ENCODE peak calls at places on chromosomes 2 and 18, in eight cellular contexts. One of them, this sample, is unnamed. For H3K36me3, the result is how much of the 10 kb centered on the place peaks cover.

GRCh38 chr2:112714836-112715631 is 5.8 kb upstream of the NT5DC4 start:
- DNase-seq in mesendoderm: no peak
- DNase-seq in WERI-Rb-1: no peak
- DNase-seq in GM23338: no peak
- DNase-seq in sigmoid colon: no peak
- DNase-seq in PC-9: peak
- DNase-seq in right lobe of liver: no peak
- DNase-seq in CD8-positive, alpha-beta memory T cell: no peak
- DNase-seq in this sample: no peak

GRCh38 chr2:19868705-19869550 is 32.9 kb downstream of the TTC32 start:
- DNase-seq in mesendoderm: peak
- DNase-seq in WERI-Rb-1: no peak
- DNase-seq in PC-9: no peak
- DNase-seq in GM23338: peak
- DNase-seq in sigmoid colon: peak
- DNase-seq in right lobe of liver: no peak
- DNase-seq in CD8-positive, alpha-beta memory T cell: peak
- DNase-seq in this sample: peak

GRCh38 chr18:37565138-37565984 is at the start of gene CELF4:
- DNase-seq in sigmoid colon: peak
- DNase-seq in GM23338: peak
- DNase-seq in WERI-Rb-1: peak
- DNase-seq in mesendoderm: peak
- DNase-seq in PC-9: no peak
- DNase-seq in right lobe of liver: no peak
- DNase-seq in CD8-positive, alpha-beta memory T cell: no peak
- DNase-seq in this sample: no peak

GRCh38 chr18:78105611-78106010 is 856.0 kb downstream of the GALR1 start:
- DNase-seq in CD8-positive, alpha-beta memory T cell: no peak
- DNase-seq in sigmoid colon: no peak
- DNase-seq in WERI-Rb-1: no peak
- DNase-seq in mesendoderm: no peak
- DNase-seq in GM23338: no peak
- DNase-seq in PC-9: no peak
- DNase-seq in right lobe of liver: no peak
- DNase-seq in this sample: peak

GRCh38 chr2:118530976-118531375 is 316.5 kb downstream of the EN1 start:
- DNase-seq in PC-9: no peak
- DNase-seq in right lobe of liver: no peak
- DNase-seq in GM23338: no peak
- DNase-seq in mesendoderm: peak
- DNase-seq in sigmoid colon: no peak
- DNase-seq in WERI-Rb-1: no peak
- DNase-seq in CD8-positive, alpha-beta memory T cell: no peak
- DNase-seq in this sample: no peak

GRCh38 chr2:109264595-109265328 is 135.8 kb downstream of the SH3RF3 start:
- DNase-seq in PC-9: no peak
- DNase-seq in sigmoid colon: peak
- DNase-seq in GM23338: no peak
- DNase-seq in mesendoderm: no peak
- DNase-seq in WERI-Rb-1: peak
- DNase-seq in CD8-positive, alpha-beta memory T cell: no peak
- DNase-seq in right lobe of liver: no peak
- DNase-seq in this sample: peak

GRCh38 chr2:53286336-53286735 is 481.3 kb upstream of the CHAC2 start:
- DNase-seq in right lobe of liver: no peak
- DNase-seq in CD8-positive, alpha-beta memory T cell: no peak
- DNase-seq in GM23338: no peak
- DNase-seq in PC-9: no peak
- DNase-seq in sigmoid colon: no peak
- DNase-seq in mesendoderm: no peak
- DNase-seq in WERI-Rb-1: no peak
- DNase-seq in this sample: no peak

GRCh38 chr2:185208261-185208660 is 530.3 kb upstream of the FSIP2 start:
- DNase-seq in sigmoid colon: no peak
- DNase-seq in mesendoderm: peak
- DNase-seq in GM23338: peak
- DNase-seq in right lobe of liver: no peak
- DNase-seq in WERI-Rb-1: peak
- DNase-seq in PC-9: peak
- DNase-seq in CD8-positive, alpha-beta memory T cell: no peak
- DNase-seq in this sample: peak

GRCh38 chr2:223586261-223586660 is 15.9 kb downstream of the SCG2 start:
- DNase-seq in PC-9: no peak
- DNase-seq in sigmoid colon: no peak
- DNase-seq in right lobe of liver: no peak
- DNase-seq in WERI-Rb-1: no peak
- DNase-seq in CD8-positive, alpha-beta memory T cell: no peak
- DNase-seq in GM23338: no peak
- DNase-seq in mesendoderm: no peak
- DNase-seq in this sample: no peak

GRCh38 chr18:13661051-13661778 is 65.1 kb downstream of the FAM210A start:
- DNase-seq in right lobe of liver: no peak
- DNase-seq in GM23338: no peak
- DNase-seq in CD8-positive, alpha-beta memory T cell: no peak
- DNase-seq in PC-9: no peak
- DNase-seq in WERI-Rb-1: no peak
- DNase-seq in mesendoderm: no peak
- DNase-seq in sigmoid colon: no peak
- DNase-seq in this sample: no peak

GRCh38 chr2:4516362-4516761 is 813.0 kb downstream of the DCDC2C start:
- DNase-seq in mesendoderm: no peak
- DNase-seq in PC-9: no peak
- DNase-seq in GM23338: no peak
- DNase-seq in CD8-positive, alpha-beta memory T cell: no peak
- DNase-seq in sigmoid colon: no peak
- DNase-seq in WERI-Rb-1: no peak
- DNase-seq in right lobe of liver: no peak
- DNase-seq in this sample: no peak

GRCh38 chr2:6954586-6954985 is 37.4 kb downstream of the RNF144A start:
- DNase-seq in mesendoderm: no peak
- DNase-seq in sigmoid colon: no peak
- DNase-seq in WERI-Rb-1: no peak
- DNase-seq in GM23338: no peak
- DNase-seq in PC-9: no peak
- DNase-seq in CD8-positive, alpha-beta memory T cell: no peak
- DNase-seq in right lobe of liver: no peak
- DNase-seq in this sample: no peak
- H3K36me3 ChIP-seq in mesendoderm: under half
- H3K36me3 ChIP-seq in sigmoid colon: under half
- H3K36me3 ChIP-seq in WERI-Rb-1: under half
- H3K36me3 ChIP-seq in GM23338: under half
- H3K36me3 ChIP-seq in PC-9: under half
- H3K36me3 ChIP-seq in CD8-positive, alpha-beta memory T cell: under half
- H3K36me3 ChIP-seq in right lobe of liver: under half
- H3K36me3 ChIP-seq in this sample: under half

DNA sequence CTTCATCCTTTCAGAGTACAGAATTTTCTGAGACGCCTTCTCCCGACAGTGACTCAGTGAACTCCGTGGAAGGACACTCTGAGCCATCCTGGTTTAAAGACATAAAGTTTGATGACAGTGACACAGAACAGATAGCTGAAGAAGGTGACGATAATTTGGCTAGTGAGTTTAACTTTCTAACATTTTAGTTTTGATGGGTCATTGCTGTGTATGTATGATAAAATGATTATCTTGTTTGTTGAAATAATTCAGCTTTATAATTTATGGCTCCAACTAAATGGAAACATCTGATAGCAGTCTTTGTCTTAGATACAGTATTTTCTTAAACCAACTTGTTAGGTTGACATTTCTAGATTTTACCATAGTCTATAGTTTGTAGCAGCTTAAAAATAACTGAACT is 38.1 kb downstream of the PIKFYVE start:
- DNase-seq in PC-9: no peak
- DNase-seq in GM23338: no peak
- DNase-seq in CD8-positive, alpha-beta memory T cell: no peak
- DNase-seq in WERI-Rb-1: no peak
- DNase-seq in right lobe of liver: no peak
- DNase-seq in sigmoid colon: no peak
- DNase-seq in mesendoderm: no peak
- DNase-seq in this sample: no peak
- H3K36me3 ChIP-seq in PC-9: under half
- H3K36me3 ChIP-seq in GM23338: half or more
- H3K36me3 ChIP-seq in CD8-positive, alpha-beta memory T cell: under half
- H3K36me3 ChIP-seq in WERI-Rb-1: under half
- H3K36me3 ChIP-seq in right lobe of liver: under half
- H3K36me3 ChIP-seq in sigmoid colon: half or more
- H3K36me3 ChIP-seq in mesendoderm: under half
- H3K36me3 ChIP-seq in this sample: half or more

GRCh38 chr18:73461780-73462059 is 593.9 kb upstream of the NETO1 start:
- DNase-seq in sigmoid colon: no peak
- DNase-seq in PC-9: no peak
- DNase-seq in GM23338: no peak
- DNase-seq in mesendoderm: no peak
- DNase-seq in right lobe of liver: no peak
- DNase-seq in WERI-Rb-1: no peak
- DNase-seq in CD8-positive, alpha-beta memory T cell: no peak
- DNase-seq in this sample: no peak
- H3K36me3 ChIP-seq in sigmoid colon: under half
- H3K36me3 ChIP-seq in PC-9: under half
- H3K36me3 ChIP-seq in GM23338: under half
- H3K36me3 ChIP-seq in mesendoderm: under half
- H3K36me3 ChIP-seq in right lobe of liver: under half
- H3K36me3 ChIP-seq in WERI-Rb-1: under half
- H3K36me3 ChIP-seq in CD8-positive, alpha-beta memory T cell: under half
- H3K36me3 ChIP-seq in this sample: under half

GRCh38 chr2:96254592-96254991 is 11.2 kb downstream of the TMEM127 start:
- DNase-seq in WERI-Rb-1: no peak
- DNase-seq in mesendoderm: no peak
- DNase-seq in right lobe of liver: no peak
- DNase-seq in CD8-positive, alpha-beta memory T cell: no peak
- DNase-seq in sigmoid colon: peak
- DNase-seq in PC-9: no peak
- DNase-seq in GM23338: no peak
- DNase-seq in this sample: no peak
- H3K36me3 ChIP-seq in WERI-Rb-1: under half
- H3K36me3 ChIP-seq in mesendoderm: under half
- H3K36me3 ChIP-seq in right lobe of liver: under half
- H3K36me3 ChIP-seq in CD8-positive, alpha-beta memory T cell: under half
- H3K36me3 ChIP-seq in sigmoid colon: half or more
- H3K36me3 ChIP-seq in PC-9: under half
- H3K36me3 ChIP-seq in GM23338: under half
- H3K36me3 ChIP-seq in this sample: under half

GRCh38 chr18:58369616-58370015 is 259.3 kb downstream of the ALPK2 start:
- DNase-seq in GM23338: no peak
- DNase-seq in mesendoderm: no peak
- DNase-seq in WERI-Rb-1: no peak
- DNase-seq in right lobe of liver: no peak
- DNase-seq in sigmoid colon: no peak
- DNase-seq in CD8-positive, alpha-beta memory T cell: no peak
- DNase-seq in PC-9: no peak
- DNase-seq in this sample: no peak
- H3K36me3 ChIP-seq in GM23338: under half
- H3K36me3 ChIP-seq in mesendoderm: under half
- H3K36me3 ChIP-seq in WERI-Rb-1: half or more
- H3K36me3 ChIP-seq in right lobe of liver: under half
- H3K36me3 ChIP-seq in sigmoid colon: half or more
- H3K36me3 ChIP-seq in CD8-positive, alpha-beta memory T cell: under half
- H3K36me3 ChIP-seq in PC-9: under half
- H3K36me3 ChIP-seq in this sample: half or more

GRCh38 chr2:144510206-144510991 is 9.5 kb downstream of the ZEB2 start:
- DNase-seq in CD8-positive, alpha-beta memory T cell: peak
- DNase-seq in sigmoid colon: no peak
- DNase-seq in right lobe of liver: no peak
- DNase-seq in WERI-Rb-1: no peak
- DNase-seq in mesendoderm: peak
- DNase-seq in GM23338: peak
- DNase-seq in PC-9: peak
- DNase-seq in this sample: peak

GRCh38 chr2:144512421-144513272 is 7.3 kb downstream of the ZEB2 start:
- DNase-seq in sigmoid colon: no peak
- DNase-seq in right lobe of liver: no peak
- DNase-seq in PC-9: no peak
- DNase-seq in CD8-positive, alpha-beta memory T cell: no peak
- DNase-seq in GM23338: peak
- DNase-seq in mesendoderm: no peak
- DNase-seq in WERI-Rb-1: no peak
- DNase-seq in this sample: no peak

GRCh38 chr2:144513388-144514100 is 6.4 kb downstream of the ZEB2 start:
- DNase-seq in mesendoderm: peak
- DNase-seq in sigmoid colon: no peak
- DNase-seq in PC-9: no peak
- DNase-seq in right lobe of liver: no peak
- DNase-seq in CD8-positive, alpha-beta memory T cell: peak
- DNase-seq in WERI-Rb-1: no peak
- DNase-seq in GM23338: peak
- DNase-seq in this sample: peak

GRCh38 chr2:144511222-144511855 is 8.6 kb downstream of the ZEB2 start:
- DNase-seq in mesendoderm: no peak
- DNase-seq in GM23338: no peak
- DNase-seq in sigmoid colon: no peak
- DNase-seq in WERI-Rb-1: no peak
- DNase-seq in CD8-positive, alpha-beta memory T cell: no peak
- DNase-seq in PC-9: no peak
- DNase-seq in right lobe of liver: no peak
- DNase-seq in this sample: no peak

DNA sequence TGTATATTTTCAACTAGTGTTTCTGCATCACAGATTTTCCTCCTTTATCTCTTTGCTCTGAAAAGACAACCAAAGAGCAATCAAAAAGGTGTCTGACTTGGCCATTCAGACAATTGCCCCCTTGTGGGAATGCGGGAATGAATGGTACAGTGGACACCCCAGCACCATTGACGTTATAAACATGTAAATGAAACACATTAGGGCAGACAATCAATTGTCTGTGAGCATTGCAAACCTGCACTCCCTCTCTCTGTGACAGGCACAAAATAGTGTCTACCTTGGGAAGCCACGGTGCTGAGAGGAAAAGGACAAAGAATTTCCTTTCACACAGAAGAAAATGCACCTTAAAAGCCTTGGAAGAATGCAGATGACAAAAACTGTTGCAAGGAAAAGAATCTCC is 8.0 kb downstream of the ZEB2 start:
- DNase-seq in CD8-positive, alpha-beta memory T cell: no peak
- DNase-seq in mesendoderm: no peak
- DNase-seq in WERI-Rb-1: no peak
- DNase-seq in right lobe of liver: no peak
- DNase-seq in PC-9: no peak
- DNase-seq in sigmoid colon: no peak
- DNase-seq in GM23338: peak
- DNase-seq in this sample: no peak
- H3K36me3 ChIP-seq in CD8-positive, alpha-beta memory T cell: under half
- H3K36me3 ChIP-seq in mesendoderm: under half
- H3K36me3 ChIP-seq in WERI-Rb-1: under half
- H3K36me3 ChIP-seq in right lobe of liver: under half
- H3K36me3 ChIP-seq in PC-9: under half
- H3K36me3 ChIP-seq in sigmoid colon: under half
- H3K36me3 ChIP-seq in GM23338: under half
- H3K36me3 ChIP-seq in this sample: under half

DNA sequence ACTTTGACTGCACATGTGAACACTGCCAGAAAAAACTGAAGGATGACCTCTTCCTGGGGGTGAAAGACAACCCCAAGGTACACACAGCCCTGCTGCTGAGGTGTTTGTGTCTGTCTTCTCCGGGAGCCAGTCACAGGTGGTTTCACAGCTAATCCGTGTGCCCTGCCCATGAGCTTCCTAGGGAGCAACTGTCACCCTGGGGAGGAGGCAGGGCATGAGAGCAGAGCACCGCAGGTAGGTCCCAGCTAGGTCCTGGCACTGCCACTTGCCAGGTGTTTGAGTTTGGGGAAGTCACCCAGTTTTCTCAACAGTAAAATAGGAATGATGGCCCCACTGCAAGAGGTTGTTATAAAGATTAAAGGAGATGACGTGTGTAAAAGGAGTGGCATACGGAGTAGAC is 29.1 kb downstream of the SMYD1 start:
- DNase-seq in right lobe of liver: no peak
- DNase-seq in PC-9: no peak
- DNase-seq in sigmoid colon: no peak
- DNase-seq in CD8-positive, alpha-beta memory T cell: no peak
- DNase-seq in mesendoderm: no peak
- DNase-seq in GM23338: no peak
- DNase-seq in WERI-Rb-1: no peak
- DNase-seq in this sample: peak
- H3K36me3 ChIP-seq in right lobe of liver: under half
- H3K36me3 ChIP-seq in PC-9: under half
- H3K36me3 ChIP-seq in sigmoid colon: under half
- H3K36me3 ChIP-seq in CD8-positive, alpha-beta memory T cell: under half
- H3K36me3 ChIP-seq in mesendoderm: under half
- H3K36me3 ChIP-seq in GM23338: under half
- H3K36me3 ChIP-seq in WERI-Rb-1: under half
- H3K36me3 ChIP-seq in this sample: under half